ENCODE peak calls at places on chromosomes 13 and 19, in nine cellular contexts. One of them, this sample, is unnamed.

GRCh38 chr13:106847049-106847448 is 279.1 kb upstream of the ARGLU1 start:
- DNase-seq in hepatic stellate cell: no peak
- DNase-seq in choroid plexus epithelial cell: no peak
- DNase-seq in CD4-positive, alpha-beta T cell: no peak
- DNase-seq in stimulated activated CD4-positive, alpha-beta T cell treated with anti-CD3 and anti-CD28 coated beads, Interleukin-1b, Interleukin-23, amount 100 ng/mL, for 4 hours: no peak
- DNase-seq in ACHN: no peak
- DNase-seq in stimulated activated CD8-positive, alpha-beta memory T cell treated with anti-CD3 and anti-CD28 coated beads, Interleukin-4, amount 100 ng/mL, for 1 hour: no peak
- DNase-seq in NCI-H345: no peak
- DNase-seq in HCT116: no peak
- DNase-seq in this sample: no peak

GRCh38 chr19:6551607-6552450 is 21.0 kb downstream of the TNFSF9 start:
- DNase-seq in hepatic stellate cell: no peak
- DNase-seq in ACHN: no peak
- DNase-seq in choroid plexus epithelial cell: no peak
- DNase-seq in HCT116: no peak
- DNase-seq in stimulated activated CD8-positive, alpha-beta memory T cell treated with anti-CD3 and anti-CD28 coated beads, Interleukin-4, amount 100 ng/mL, for 1 hour: peak; percentile 41
- DNase-seq in stimulated activated CD4-positive, alpha-beta T cell treated with anti-CD3 and anti-CD28 coated beads, Interleukin-1b, Interleukin-23, amount 100 ng/mL, for 4 hours: peak; percentile 45
- DNase-seq in CD4-positive, alpha-beta T cell: peak; percentile 36
- DNase-seq in NCI-H345: no peak
- DNase-seq in this sample: no peak

GRCh38 chr19:7257148-7258041 is 36.8 kb downstream of the INSR start:
- DNase-seq in CD4-positive, alpha-beta T cell: no peak
- DNase-seq in hepatic stellate cell: no peak
- DNase-seq in choroid plexus epithelial cell: peak; percentile 83
- DNase-seq in HCT116: peak; percentile 72
- DNase-seq in stimulated activated CD4-positive, alpha-beta T cell treated with anti-CD3 and anti-CD28 coated beads, Interleukin-1b, Interleukin-23, amount 100 ng/mL, for 4 hours: no peak
- DNase-seq in stimulated activated CD8-positive, alpha-beta memory T cell treated with anti-CD3 and anti-CD28 coated beads, Interleukin-4, amount 100 ng/mL, for 1 hour: no peak
- DNase-seq in NCI-H345: no peak
- DNase-seq in ACHN: no peak
- DNase-seq in this sample: peak; percentile 90

GRCh38 chr13:57874530-57874929 is 243.0 kb downstream of the PCDH17 start:
- DNase-seq in choroid plexus epithelial cell: no peak
- DNase-seq in CD4-positive, alpha-beta T cell: no peak
- DNase-seq in hepatic stellate cell: no peak
- DNase-seq in HCT116: no peak
- DNase-seq in stimulated activated CD8-positive, alpha-beta memory T cell treated with anti-CD3 and anti-CD28 coated beads, Interleukin-4, amount 100 ng/mL, for 1 hour: no peak
- DNase-seq in stimulated activated CD4-positive, alpha-beta T cell treated with anti-CD3 and anti-CD28 coated beads, Interleukin-1b, Interleukin-23, amount 100 ng/mL, for 4 hours: no peak
- DNase-seq in ACHN: no peak
- DNase-seq in NCI-H345: no peak
- DNase-seq in this sample: no peak

GRCh38 chr13:53010374-53011105 is 18.1 kb upstream of the OLFM4 start:
- DNase-seq in NCI-H345: peak; percentile 68
- DNase-seq in stimulated activated CD8-positive, alpha-beta memory T cell treated with anti-CD3 and anti-CD28 coated beads, Interleukin-4, amount 100 ng/mL, for 1 hour: no peak
- DNase-seq in stimulated activated CD4-positive, alpha-beta T cell treated with anti-CD3 and anti-CD28 coated beads, Interleukin-1b, Interleukin-23, amount 100 ng/mL, for 4 hours: no peak
- DNase-seq in ACHN: no peak
- DNase-seq in choroid plexus epithelial cell: no peak
- DNase-seq in HCT116: no peak
- DNase-seq in hepatic stellate cell: no peak
- DNase-seq in CD4-positive, alpha-beta T cell: no peak
- DNase-seq in this sample: no peak

GRCh38 chr13:26589754-26590153 is 32.3 kb downstream of the WASF3 start:
- DNase-seq in hepatic stellate cell: no peak
- DNase-seq in CD4-positive, alpha-beta T cell: no peak
- DNase-seq in ACHN: no peak
- DNase-seq in choroid plexus epithelial cell: peak; percentile 89
- DNase-seq in stimulated activated CD8-positive, alpha-beta memory T cell treated with anti-CD3 and anti-CD28 coated beads, Interleukin-4, amount 100 ng/mL, for 1 hour: no peak
- DNase-seq in HCT116: no peak
- DNase-seq in stimulated activated CD4-positive, alpha-beta T cell treated with anti-CD3 and anti-CD28 coated beads, Interleukin-1b, Interleukin-23, amount 100 ng/mL, for 4 hours: no peak
- DNase-seq in NCI-H345: no peak
- DNase-seq in this sample: peak; percentile 40

GRCh38 chr13:30705672-30706071 is 29.7 kb upstream of the ALOX5AP start:
- DNase-seq in stimulated activated CD4-positive, alpha-beta T cell treated with anti-CD3 and anti-CD28 coated beads, Interleukin-1b, Interleukin-23, amount 100 ng/mL, for 4 hours: no peak
- DNase-seq in hepatic stellate cell: no peak
- DNase-seq in HCT116: no peak
- DNase-seq in choroid plexus epithelial cell: no peak
- DNase-seq in stimulated activated CD8-positive, alpha-beta memory T cell treated with anti-CD3 and anti-CD28 coated beads, Interleukin-4, amount 100 ng/mL, for 1 hour: no peak
- DNase-seq in NCI-H345: no peak
- DNase-seq in ACHN: no peak
- DNase-seq in CD4-positive, alpha-beta T cell: no peak
- DNase-seq in this sample: no peak

GRCh38 chr19:36266375-36266961 is 51.6 kb downstream of the ZNF146 start:
- DNase-seq in stimulated activated CD4-positive, alpha-beta T cell treated with anti-CD3 and anti-CD28 coated beads, Interleukin-1b, Interleukin-23, amount 100 ng/mL, for 4 hours: no peak
- DNase-seq in CD4-positive, alpha-beta T cell: no peak
- DNase-seq in choroid plexus epithelial cell: no peak
- DNase-seq in ACHN: no peak
- DNase-seq in HCT116: no peak
- DNase-seq in stimulated activated CD8-positive, alpha-beta memory T cell treated with anti-CD3 and anti-CD28 coated beads, Interleukin-4, amount 100 ng/mL, for 1 hour: no peak
- DNase-seq in NCI-H345: no peak
- DNase-seq in hepatic stellate cell: no peak
- DNase-seq in this sample: peak; percentile 65

GRCh38 chr19:33260628-33261418 is 35.2 kb upstream of the SLC7A10 start:
- DNase-seq in HCT116: no peak
- DNase-seq in stimulated activated CD8-positive, alpha-beta memory T cell treated with anti-CD3 and anti-CD28 coated beads, Interleukin-4, amount 100 ng/mL, for 1 hour: no peak
- DNase-seq in stimulated activated CD4-positive, alpha-beta T cell treated with anti-CD3 and anti-CD28 coated beads, Interleukin-1b, Interleukin-23, amount 100 ng/mL, for 4 hours: no peak
- DNase-seq in NCI-H345: no peak
- DNase-seq in hepatic stellate cell: no peak
- DNase-seq in choroid plexus epithelial cell: no peak
- DNase-seq in CD4-positive, alpha-beta T cell: no peak
- DNase-seq in ACHN: no peak
- DNase-seq in this sample: no peak

GRCh38 chr13:113965383-113965874 is 8.4 kb downstream of the C13orf46 start:
- DNase-seq in stimulated activated CD4-positive, alpha-beta T cell treated with anti-CD3 and anti-CD28 coated beads, Interleukin-1b, Interleukin-23, amount 100 ng/mL, for 4 hours: no peak
- DNase-seq in ACHN: no peak
- DNase-seq in CD4-positive, alpha-beta T cell: no peak
- DNase-seq in stimulated activated CD8-positive, alpha-beta memory T cell treated with anti-CD3 and anti-CD28 coated beads, Interleukin-4, amount 100 ng/mL, for 1 hour: no peak
- DNase-seq in choroid plexus epithelial cell: no peak
- DNase-seq in hepatic stellate cell: no peak
- DNase-seq in NCI-H345: no peak
- DNase-seq in HCT116: no peak
- DNase-seq in this sample: no peak

GRCh38 chr13:98083507-98083906 is 59.4 kb upstream of the FARP1 start:
- DNase-seq in NCI-H345: no peak
- DNase-seq in hepatic stellate cell: peak; percentile 74
- DNase-seq in ACHN: peak; percentile 79
- DNase-seq in choroid plexus epithelial cell: peak; percentile 89
- DNase-seq in stimulated activated CD8-positive, alpha-beta memory T cell treated with anti-CD3 and anti-CD28 coated beads, Interleukin-4, amount 100 ng/mL, for 1 hour: no peak
- DNase-seq in stimulated activated CD4-positive, alpha-beta T cell treated with anti-CD3 and anti-CD28 coated beads, Interleukin-1b, Interleukin-23, amount 100 ng/mL, for 4 hours: no peak
- DNase-seq in CD4-positive, alpha-beta T cell: no peak
- DNase-seq in HCT116: no peak
- DNase-seq in this sample: peak; percentile 59

GRCh38 chr13:107351305-107351704 is 783.4 kb upstream of the ARGLU1 start:
- DNase-seq in HCT116: no peak
- DNase-seq in stimulated activated CD8-positive, alpha-beta memory T cell treated with anti-CD3 and anti-CD28 coated beads, Interleukin-4, amount 100 ng/mL, for 1 hour: no peak
- DNase-seq in NCI-H345: no peak
- DNase-seq in choroid plexus epithelial cell: peak; percentile 88
- DNase-seq in hepatic stellate cell: no peak
- DNase-seq in ACHN: no peak
- DNase-seq in stimulated activated CD4-positive, alpha-beta T cell treated with anti-CD3 and anti-CD28 coated beads, Interleukin-1b, Interleukin-23, amount 100 ng/mL, for 4 hours: no peak
- DNase-seq in CD4-positive, alpha-beta T cell: no peak
- DNase-seq in this sample: peak; percentile 85

GRCh38 chr13:60370343-60370742 is 26.7 kb upstream of the TDRD3 start:
- DNase-seq in stimulated activated CD8-positive, alpha-beta memory T cell treated with anti-CD3 and anti-CD28 coated beads, Interleukin-4, amount 100 ng/mL, for 1 hour: no peak
- DNase-seq in NCI-H345: no peak
- DNase-seq in HCT116: no peak
- DNase-seq in stimulated activated CD4-positive, alpha-beta T cell treated with anti-CD3 and anti-CD28 coated beads, Interleukin-1b, Interleukin-23, amount 100 ng/mL, for 4 hours: no peak
- DNase-seq in CD4-positive, alpha-beta T cell: no peak
- DNase-seq in ACHN: no peak
- DNase-seq in choroid plexus epithelial cell: no peak
- DNase-seq in hepatic stellate cell: no peak
- DNase-seq in this sample: no peak

GRCh38 chr19:28615546-28615916 is 597.4 kb downstream of the UQCRFS1 start:
- DNase-seq in NCI-H345: no peak
- DNase-seq in hepatic stellate cell: no peak
- DNase-seq in stimulated activated CD8-positive, alpha-beta memory T cell treated with anti-CD3 and anti-CD28 coated beads, Interleukin-4, amount 100 ng/mL, for 1 hour: no peak
- DNase-seq in ACHN: no peak
- DNase-seq in HCT116: no peak
- DNase-seq in choroid plexus epithelial cell: no peak
- DNase-seq in CD4-positive, alpha-beta T cell: no peak
- DNase-seq in stimulated activated CD4-positive, alpha-beta T cell treated with anti-CD3 and anti-CD28 coated beads, Interleukin-1b, Interleukin-23, amount 100 ng/mL, for 4 hours: no peak
- DNase-seq in this sample: no peak

GRCh38 chr19:8557637-8558238 is 19.5 kb downstream of the MYO1F start:
- DNase-seq in ACHN: no peak
- DNase-seq in choroid plexus epithelial cell: no peak
- DNase-seq in hepatic stellate cell: no peak
- DNase-seq in stimulated activated CD8-positive, alpha-beta memory T cell treated with anti-CD3 and anti-CD28 coated beads, Interleukin-4, amount 100 ng/mL, for 1 hour: no peak
- DNase-seq in HCT116: no peak
- DNase-seq in CD4-positive, alpha-beta T cell: no peak
- DNase-seq in stimulated activated CD4-positive, alpha-beta T cell treated with anti-CD3 and anti-CD28 coated beads, Interleukin-1b, Interleukin-23, amount 100 ng/mL, for 4 hours: no peak
- DNase-seq in NCI-H345: no peak
- DNase-seq in this sample: no peak

GRCh38 chr13:98571955-98572662 is 4.8 kb downstream of the STK24 start:
- DNase-seq in stimulated activated CD8-positive, alpha-beta memory T cell treated with anti-CD3 and anti-CD28 coated beads, Interleukin-4, amount 100 ng/mL, for 1 hour: no peak
- DNase-seq in ACHN: no peak
- DNase-seq in HCT116: no peak
- DNase-seq in choroid plexus epithelial cell: peak; percentile 37
- DNase-seq in hepatic stellate cell: no peak
- DNase-seq in stimulated activated CD4-positive, alpha-beta T cell treated with anti-CD3 and anti-CD28 coated beads, Interleukin-1b, Interleukin-23, amount 100 ng/mL, for 4 hours: no peak
- DNase-seq in CD4-positive, alpha-beta T cell: no peak
- DNase-seq in NCI-H345: peak; percentile 77
- DNase-seq in this sample: peak; percentile 86

GRCh38 chr13:20332361-20333096 is 100.4 kb upstream of the GJB6 start:
- DNase-seq in choroid plexus epithelial cell: no peak
- DNase-seq in stimulated activated CD8-positive, alpha-beta memory T cell treated with anti-CD3 and anti-CD28 coated beads, Interleukin-4, amount 100 ng/mL, for 1 hour: no peak
- DNase-seq in HCT116: no peak
- DNase-seq in stimulated activated CD4-positive, alpha-beta T cell treated with anti-CD3 and anti-CD28 coated beads, Interleukin-1b, Interleukin-23, amount 100 ng/mL, for 4 hours: no peak
- DNase-seq in CD4-positive, alpha-beta T cell: no peak
- DNase-seq in ACHN: no peak
- DNase-seq in hepatic stellate cell: no peak
- DNase-seq in NCI-H345: no peak
- DNase-seq in this sample: peak; percentile 39

GRCh38 chr13:94849254-94849653 is 136.9 kb upstream of the SOX21 start:
- DNase-seq in ACHN: no peak
- DNase-seq in NCI-H345: no peak
- DNase-seq in CD4-positive, alpha-beta T cell: no peak
- DNase-seq in stimulated activated CD8-positive, alpha-beta memory T cell treated with anti-CD3 and anti-CD28 coated beads, Interleukin-4, amount 100 ng/mL, for 1 hour: no peak
- DNase-seq in HCT116: no peak
- DNase-seq in choroid plexus epithelial cell: no peak
- DNase-seq in stimulated activated CD4-positive, alpha-beta T cell treated with anti-CD3 and anti-CD28 coated beads, Interleukin-1b, Interleukin-23, amount 100 ng/mL, for 4 hours: no peak
- DNase-seq in hepatic stellate cell: no peak
- DNase-seq in this sample: no peak

This sample was measured in fibroblast of villous mesenchyme.